ENCODE peak calls at places on chromosomes 13 and 19, in eight cellular contexts. C is GM20000; A is naive B cell; K is NCI-H1694 treated with DMSO at 0.1 percent for 48 hours; O is stimulated activated CD4-positive, alpha-beta T cell treated with anti-CD3 and anti-CD28 coated beads, TNF-alpha, amount 100 ng/mL, for 48 hours; F is dermis blood vessel endothelial cell; Z is activated naive CD4-positive, alpha-beta T cell; U is left colon. W is an unnamed sample.

GRCh38 chr13:100338265-100338664 is 249.4 kb downstream of the PCCA start:
- DNase-seq in C (no peak), A (no peak), K (no peak), O (no peak), F (no peak), Z (no peak), U (no peak), W (no peak)

GRCh38 chr19:13821292-13821691 is 26.0 kb downstream of the ZSWIM4 start:
- DNase-seq in C (no peak), A (no peak), K (no peak), O (no peak), F (no peak), Z (no peak), U (no peak), W (no peak)

GRCh38 chr13:106310450-106310849 is 225.0 kb downstream of the EFNB2 start:
- DNase-seq in C (no peak), A (no peak), K (no peak), O (no peak), F (no peak), Z (no peak), U (no peak), W (no peak)

GRCh38 chr13:44305845-44306244 is 67.8 kb upstream of the SERP2 start:
- DNase-seq in C (no peak), A (no peak), K (no peak), O (no peak), F (peak), Z (no peak), U (no peak), W (no peak)

GRCh38 chr13:54367639-54368271 is 1339.1 kb downstream of the OLFM4 start:
- DNase-seq in C (no peak), A (no peak), K (no peak), O (no peak), F (no peak), Z (no peak), U (no peak), W (no peak)

GRCh38 chr13:30792257-30793000 is 57.1 kb downstream of the ALOX5AP start:
- DNase-seq in C (no peak), A (no peak), K (peak), O (no peak), F (peak), Z (no peak), U (peak), W (no peak)

GRCh38 chr13:41122838-41123237 is 9.8 kb downstream of the KBTBD6 start:
- DNase-seq in C (no peak), A (no peak), K (no peak), O (no peak), F (peak), Z (no peak), U (no peak), W (no peak)

GRCh38 chr19:2240881-2241760 is 4.5 kb downstream of the SF3A2 start:
- DNase-seq in C (no peak), A (no peak), K (no peak), O (no peak), F (no peak), Z (no peak), U (no peak), W (no peak)

GRCh38 chr13:112064222-112064621 is 2.7 kb upstream of the SOX1 start:
- DNase-seq in C (no peak), A (no peak), K (no peak), O (no peak), F (no peak), Z (no peak), U (no peak), W (no peak)

GRCh38 chr13:38363219-38363618 is 13.6 kb downstream of the UFM1 start:
- DNase-seq in C (no peak), A (no peak), K (no peak), O (no peak), F (no peak), Z (no peak), U (no peak), W (no peak)

GRCh38 chr13:48194392-48194754 is 38.6 kb upstream of the ITM2B start:
- DNase-seq in C (peak), A (peak), K (no peak), O (no peak), F (no peak), Z (no peak), U (no peak), W (no peak)

GRCh38 chr19:10871711-10872550 is 578 bp downstream of the CARM1 start:
- DNase-seq in C (peak), A (peak), K (no peak), O (no peak), F (peak), Z (no peak), U (peak), W (peak)

GRCh38 chr19:16369664-16370576 is 45.3 kb downstream of the KLF2 start:
- DNase-seq in C (no peak), A (peak), K (no peak), O (no peak), F (no peak), Z (peak), U (no peak), W (no peak)

GRCh38 chr13:110758195-110758594 is 44.7 kb downstream of the ING1 start:
- DNase-seq in C (no peak), A (no peak), K (no peak), O (no peak), F (peak), Z (no peak), U (no peak), W (no peak)

GRCh38 chr19:1566392-1567115 is 1.6 kb downstream of the MEX3D start:
- DNase-seq in C (no peak), A (no peak), K (no peak), O (no peak), F (peak), Z (no peak), U (peak), W (peak)

GRCh38 chr13:51632643-51633357 is 48.5 kb downstream of the WDFY2 start:
- DNase-seq in C (no peak), A (no peak), K (no peak), O (no peak), F (no peak), Z (no peak), U (no peak), W (no peak)

GRCh38 chr13:114062754-114063153 is 69.7 kb downstream of the RASA3 start:
- DNase-seq in C (no peak), A (no peak), K (peak), O (no peak), F (no peak), Z (no peak), U (no peak), W (no peak)

GRCh38 chr19:13022111-13022858 is 27.0 kb downstream of the NFIX start:
- DNase-seq in C (peak), A (no peak), K (no peak), O (no peak), F (no peak), Z (no peak), U (no peak), W (no peak)

GRCh38 chr19:16340092-16340491 is 15.5 kb downstream of the KLF2 start:
- DNase-seq in C (no peak), A (no peak), K (no peak), O (no peak), F (peak), Z (no peak), U (no peak), W (no peak)

GRCh38 chr19:53088091-53088490 is 15.1 kb downstream of the ZNF160 start:
- DNase-seq in C (no peak), A (no peak), K (no peak), O (no peak), F (peak), Z (no peak), U (no peak), W (no peak)